ENCODE peak calls at places on chromosomes 12 and 14, in five cellular contexts. K, B, X, R and Y are unnamed samples.

GRCh38 chr14:55129428-55130193 is 559 bp downstream of the LGALS3 start:
- DNase-seq in K (peak), B (peak), X (no peak), R (peak), Y (peak)

GRCh38 chr14:60317609-60318008 is 68.6 kb downstream of the PPM1A start:
- DNase-seq in K (no peak), B (no peak), X (no peak), R (no peak), Y (no peak)

GRCh38 chr12:84562331-84562730 is 350.3 kb downstream of the SLC6A15 start:
- DNase-seq in K (no peak), B (no peak), X (no peak), R (no peak), Y (no peak)

GRCh38 chr12:42525444-42525843 is 64.1 kb downstream of the PRICKLE1 start:
- DNase-seq in K (no peak), B (no peak), X (no peak), R (no peak), Y (no peak)

GRCh38 chr12:115338566-115339294 is 654.8 kb upstream of the TBX3 start:
- DNase-seq in K (no peak), B (no peak), X (no peak), R (no peak), Y (no peak)

GRCh38 chr12:45655186-45655585 is 74.3 kb upstream of the ARID2 start:
- DNase-seq in K (no peak), B (no peak), X (no peak), R (peak), Y (peak)

GRCh38 chr12:111363578-111363977 is 5.3 kb downstream of the PHETA1 start:
- DNase-seq in K (no peak), B (no peak), X (no peak), R (peak), Y (no peak)

GRCh38 chr12:76919388-76920181 is 40.8 kb upstream of the CSRP2 start:
- DNase-seq in K (no peak), B (no peak), X (no peak), R (no peak), Y (no peak)

GRCh38 chr12:54004841-54005530 is 3.8 kb upstream of the HOXC8 start:
- DNase-seq in K (peak), B (peak), X (no peak), R (no peak), Y (no peak)

GRCh38 chr12:45124485-45125155 is 73.7 kb upstream of the DBX2 start:
- DNase-seq in K (no peak), B (no peak), X (no peak), R (no peak), Y (no peak)

GRCh38 chr12:47892819-47893218 is 12.0 kb downstream of the VDR start:
- DNase-seq in K (no peak), B (no peak), X (no peak), R (peak), Y (no peak)

GRCh38 chr12:124613151-124613585 is 45.8 kb upstream of the NCOR2 start:
- DNase-seq in K (no peak), B (no peak), X (no peak), R (peak), Y (no peak)

GRCh38 chr14:30131698-30132097 is 204.1 kb upstream of the PRKD1 start:
- DNase-seq in K (no peak), B (no peak), X (no peak), R (no peak), Y (no peak)

GRCh38 chr14:54147285-54147684 is 190.7 kb upstream of the BMP4 start:
- DNase-seq in K (no peak), B (no peak), X (no peak), R (peak), Y (no peak)

GRCh38 chr12:69904761-69905160 is 79.7 kb downstream of the MYRFL start:
- DNase-seq in K (no peak), B (no peak), X (no peak), R (peak), Y (no peak)

GRCh38 chr12:108773798-108774788 is 42.8 kb upstream of the CORO1C start:
- DNase-seq in K (peak), B (peak), X (no peak), R (peak), Y (no peak)

GRCh38 chr12:49763006-49763591 is 21.7 kb downstream of the TMBIM6 start:
- DNase-seq in K (peak), B (peak), X (no peak), R (peak), Y (peak)

GRCh38 chr12:20011200-20011599 is 357.1 kb upstream of the PDE3A start:
- DNase-seq in K (no peak), B (no peak), X (no peak), R (peak), Y (no peak)

GRCh38 chr14:74251546-74252030 is 12.3 kb downstream of the VSX2 start:
- DNase-seq in K (peak), B (peak), X (no peak), R (peak), Y (peak)

GRCh38 chr12:100427078-100427477 is 46.6 kb upstream of the NR1H4 start:
- DNase-seq in K (no peak), B (no peak), X (peak), R (peak), Y (no peak)

GRCh38 chr12:76031081-76031413 is 529 bp downstream of the PHLDA1 start:
- DNase-seq in K (no peak), B (peak), X (no peak), R (no peak), Y (no peak)

GRCh38 chr14:76948213-76948947 is 80.1 kb downstream of the IRF2BPL start:
- DNase-seq in K (peak), B (no peak), X (no peak), R (no peak), Y (no peak)

GRCh38 chr12:67193705-67194104 is 75.5 kb upstream of the CAND1 start:
- DNase-seq in K (no peak), B (no peak), X (peak), R (peak), Y (no peak)

GRCh38 chr14:75283162-75283883 is 4.7 kb downstream of the FOS start:
- DNase-seq in K (no peak), B (peak), X (no peak), R (peak), Y (no peak)

GRCh38 chr12:10364839-10365681 is 24.8 kb downstream of the KLRK1 start:
- DNase-seq in K (peak), B (no peak), X (peak), R (peak), Y (peak)

GRCh38 chr12:6465467-6466183 is 4.9 kb downstream of the VAMP1 start:
- DNase-seq in K (no peak), B (no peak), X (no peak), R (peak), Y (no peak)

GRCh38 chr12:47021298-47021697 is 58.1 kb upstream of the PCED1B start:
- DNase-seq in K (no peak), B (no peak), X (peak), R (peak), Y (peak)

GRCh38 chr14:75295491-75296338 is 17.1 kb downstream of the FOS start:
- DNase-seq in K (peak), B (peak), X (no peak), R (peak), Y (peak)

GRCh38 chr14:56874375-56874774 is 64.1 kb upstream of the OTX2 start:
- DNase-seq in K (no peak), B (no peak), X (no peak), R (no peak), Y (no peak)

GRCh38 chr12:38384816-38385491 is 68.4 kb downstream of the ALG10B start:
- DNase-seq in K (peak), B (no peak), X (no peak), R (no peak), Y (no peak)

GRCh38 chr12:85805654-85806053 is 30.6 kb downstream of the RASSF9 start:
- DNase-seq in K (no peak), B (no peak), X (no peak), R (peak), Y (no peak)

GRCh38 chr12:31388713-31389112 is 62.8 kb upstream of the SINHCAF start:
- DNase-seq in K (no peak), B (no peak), X (no peak), R (no peak), Y (no peak)

GRCh38 chr14:65469903-65470302 is 57.4 kb downstream of the FUT8 start:
- DNase-seq in K (peak), B (no peak), X (no peak), R (no peak), Y (no peak)

GRCh38 chr12:93572712-93573551 is 457 bp downstream of the SOCS2 start:
- DNase-seq in K (peak), B (peak), X (no peak), R (peak), Y (no peak)

GRCh38 chr12:122182887-122183587 is at the start of gene LRRC43:
- DNase-seq in K (peak), B (no peak), X (no peak), R (peak), Y (peak)